ENCODE peak calls at places on chromosomes 6 and 20, in seven cellular contexts. E is epithelial cell of proximal tubule, U is left ventricle myocardium inferior, V is endothelial cell of umbilical vein, Y is cardiac fibroblast, L is chondrocyte, Z is A549. Q is an unnamed sample.

GRCh38 chr6:21457647-21458046 is 135.9 kb upstream of the SOX4 start:
- DNase-seq in E (no peak), V (no peak), U (no peak), Y (no peak), L (no peak), Z (no peak), Q (no peak)

GRCh38 chr20:40687384-40688128 is 1.5 kb downstream of the MAFB start:
- DNase-seq in V (peak), E (no peak), Y (peak), U (peak), Z (no peak), L (no peak), Q (peak)

GRCh38 chr6:75524322-75524972 is 30.8 kb upstream of the FILIP1 start:
- DNase-seq in E (peak), U (no peak), Y (peak), L (no peak), Z (peak), V (peak), Q (no peak)

GRCh38 chr6:138287144-138287955 is 69.1 kb upstream of the PBOV1 start:
- DNase-seq in E (no peak), U (no peak), Y (peak), Z (no peak), L (no peak), V (peak), Q (no peak)

GRCh38 chr6:169956580-169956979 is 205.2 kb downstream of the ERMARD start:
- DNase-seq in V (no peak), Z (no peak), L (peak), Y (no peak), E (no peak), U (no peak), Q (peak)

GRCh38 chr20:37990571-37991151 is 42.6 kb downstream of the TTI1 start:
- DNase-seq in E (no peak), V (peak), Z (peak), L (no peak), U (peak), Y (peak), Q (peak)

GRCh38 chr6:14123331-14124105 is 5.9 kb downstream of the CD83 start:
- DNase-seq in E (no peak), Z (no peak), V (no peak), L (no peak), U (no peak), Y (peak), Q (no peak)

GRCh38 chr20:2752631-2753455 is 47.6 kb downstream of the CPXM1 start:
- DNase-seq in U (no peak), V (peak), Z (peak), L (no peak), Y (peak), E (no peak), Q (peak)

GRCh38 chr20:31731321-31731717 is 7.8 kb upstream of the TPX2 start:
- DNase-seq in U (no peak), L (no peak), Y (no peak), Z (no peak), E (no peak), V (no peak), Q (no peak)

GRCh38 chr6:169034523-169035167 is 219.0 kb downstream of the THBS2 start:
- DNase-seq in L (no peak), E (no peak), V (no peak), Z (no peak), Y (peak), U (no peak), Q (peak)

GRCh38 chr6:28960846-28961500 is 37.2 kb upstream of the TRIM27 start:
- DNase-seq in Y (no peak), V (no peak), U (no peak), Z (no peak), E (no peak), L (no peak), Q (no peak)

GRCh38 chr20:51412333-51412761 is 130.2 kb downstream of the NFATC2 start:
- DNase-seq in E (no peak), Y (peak), Z (no peak), U (peak), V (peak), L (no peak), Q (peak)

GRCh38 chr20:14986026-14986655 is 648.7 kb upstream of the FLRT3 start:
- DNase-seq in V (peak), L (no peak), Y (no peak), Z (peak), U (no peak), E (peak), Q (peak)

GRCh38 chr20:49497217-49497560 is 14.7 kb upstream of the KCNB1 start:
- DNase-seq in E (no peak), U (no peak), Y (no peak), Z (no peak), L (no peak), V (no peak), Q (no peak)

GRCh38 chr6:75693534-75693933 is 55.5 kb upstream of the MYO6 start:
- DNase-seq in U (no peak), Y (peak), E (no peak), V (no peak), Z (no peak), L (no peak), Q (no peak)

GRCh38 chr20:34222208-34222607 is 19.0 kb upstream of the ASIP start:
- DNase-seq in U (no peak), E (peak), Y (peak), V (no peak), Z (no peak), L (no peak), Q (no peak)

GRCh38 chr6:44831002-44831610 is 443.6 kb downstream of the CDC5L start:
- DNase-seq in Y (peak), E (no peak), U (no peak), Z (no peak), V (no peak), L (no peak), Q (no peak)

GRCh38 chr6:149088361-149088760 is 229.2 kb upstream of the TAB2 start:
- DNase-seq in U (no peak), Y (no peak), L (no peak), E (no peak), Z (no peak), V (no peak), Q (no peak)

GRCh38 chr6:90286884-90287488 is 9.7 kb downstream of the BACH2 start:
- DNase-seq in U (no peak), L (no peak), E (no peak), V (peak), Z (peak), Y (peak), Q (no peak)

GRCh38 chr6:7769702-7770101 is 43.8 kb downstream of the BMP6 start:
- DNase-seq in V (peak), Y (peak), L (no peak), E (no peak), U (no peak), Z (peak), Q (no peak)

GRCh38 chr6:5518936-5519491 is 257.7 kb downstream of the FARS2 start:
- DNase-seq in U (no peak), Z (no peak), E (no peak), Y (no peak), L (no peak), V (no peak), Q (no peak)

GRCh38 chr6:167750956-167751358 is 75.8 kb upstream of the AFDN start:
- DNase-seq in Z (no peak), U (peak), L (peak), E (no peak), Y (no peak), V (no peak), Q (peak)

GRCh38 chr6:161117942-161118341 is 126.4 kb downstream of the MAP3K4 start:
- DNase-seq in E (no peak), Z (no peak), V (no peak), U (no peak), L (no peak), Y (no peak), Q (no peak)

GRCh38 chr20:37649635-37650244 is 44.1 kb upstream of the CTNNBL1 start:
- DNase-seq in Z (no peak), Y (no peak), U (no peak), L (no peak), E (no peak), V (no peak), Q (no peak)

GRCh38 chr6:37006793-37007339 is 1.4 kb downstream of the FGD2 start:
- DNase-seq in U (no peak), Z (no peak), Y (peak), E (no peak), V (no peak), L (no peak), Q (no peak)

GRCh38 chr20:35325385-35325784 is 33.2 kb upstream of the FAM83C start:
- DNase-seq in Y (no peak), V (no peak), Z (no peak), U (no peak), L (no peak), E (no peak), Q (no peak)

GRCh38 chr6:102068349-102068748 is 674.8 kb downstream of the GRIK2 start:
- DNase-seq in V (no peak), Y (no peak), E (no peak), U (no peak), Z (no peak), L (no peak), Q (no peak)

GRCh38 chr6:11433860-11434259 is 103.7 kb upstream of the TMEM170B start:
- DNase-seq in U (no peak), Z (no peak), V (no peak), L (no peak), Y (no peak), E (no peak), Q (no peak)

DNA sequence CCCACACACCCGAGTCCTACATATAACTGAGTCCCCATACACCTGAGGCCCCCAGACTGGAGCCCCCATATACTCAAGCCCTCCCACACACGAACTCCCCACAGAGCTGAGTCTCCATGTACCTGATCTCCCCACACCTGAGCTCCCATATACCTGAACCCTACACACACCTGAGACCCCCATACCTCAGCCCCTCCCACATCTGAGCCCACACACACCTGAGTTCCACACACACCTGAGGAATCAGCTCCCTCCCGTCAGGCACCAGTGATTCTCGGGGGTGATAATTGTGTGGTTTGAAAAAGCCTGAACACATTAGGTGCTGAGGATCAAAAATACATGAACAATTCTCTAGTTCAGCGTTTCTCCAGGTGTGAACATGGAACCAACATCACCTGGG is 15.4 kb downstream of the PFDN4 start:
- DNase-seq in V (no peak), Z (no peak), L (no peak), E (no peak), U (no peak), Y (no peak), Q (no peak)
- TF ChIP-seq CTCF in V (no peak), Z (no peak), L (no peak), E (no peak), U (no peak), Y (no peak), Q (no peak)

GRCh38 chr20:32978009-32978335 is 26.3 kb downstream of the SUN5 start:
- DNase-seq in Y (no peak), E (no peak), U (no peak), V (no peak), L (no peak), Z (no peak), Q (peak)

GRCh38 chr20:32979201-32979998 is 24.8 kb downstream of the SUN5 start:
- DNase-seq in Y (no peak), V (no peak), L (peak), U (no peak), Z (no peak), E (no peak), Q (no peak)

GRCh38 chr20:32982617-32983458 is 21.4 kb downstream of the SUN5 start:
- DNase-seq in V (no peak), Y (no peak), Z (no peak), U (peak), E (no peak), L (peak), Q (no peak)

GRCh38 chr20:32980990-32981389 is 23.2 kb downstream of the SUN5 start:
- DNase-seq in E (no peak), Z (no peak), L (peak), V (no peak), U (no peak), Y (no peak), Q (no peak)

DNA sequence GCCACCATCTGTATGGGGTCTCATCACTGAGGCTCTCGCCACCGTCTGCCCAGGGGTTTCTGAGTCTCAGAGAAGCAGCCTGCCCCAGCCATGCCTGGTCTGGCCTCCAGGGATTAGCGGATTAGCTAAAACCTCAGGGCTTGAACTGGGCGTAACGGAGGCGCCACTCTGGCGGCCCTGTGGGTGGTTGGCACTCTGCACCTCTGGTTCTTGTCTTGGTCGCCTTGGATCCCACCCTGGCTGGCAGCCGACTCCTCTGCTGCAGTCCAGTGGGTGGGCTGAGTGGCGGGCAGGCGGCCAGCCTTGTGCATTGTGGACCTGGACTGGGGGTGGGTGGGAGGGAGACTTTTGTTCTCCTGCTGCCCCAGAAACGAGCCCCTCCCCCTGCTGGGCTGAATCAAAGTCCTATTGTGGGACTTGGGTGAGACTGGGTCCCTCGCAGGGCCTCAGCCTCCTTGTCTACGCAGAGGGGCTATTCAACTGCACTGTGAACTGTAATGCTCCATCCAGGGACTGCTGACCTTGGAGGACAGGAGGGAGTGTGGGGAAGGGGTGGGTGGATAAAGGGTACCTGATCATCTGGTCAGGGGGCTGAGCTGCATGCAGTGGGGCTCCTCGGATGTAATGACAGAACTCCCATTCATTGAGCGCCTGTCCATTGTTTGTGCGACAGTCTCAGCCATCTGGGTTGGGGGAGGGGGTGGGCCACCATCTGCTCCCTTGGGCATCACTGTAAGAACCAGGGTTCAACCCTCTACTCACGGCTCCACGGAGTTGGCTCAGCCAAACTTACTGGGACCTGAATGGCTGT is 23.9 kb downstream of the SUN5 start:
- DNase-seq in Z (no peak), L (peak), Y (no peak), E (no peak), V (no peak), U (no peak), Q (no peak)
- TF ChIP-seq CTCF in Z (no peak), L (no peak), Y (no peak), E (no peak), V (no peak), U (no peak), Q (no peak)

GRCh38 chr6:63269470-63269869 is 50.3 kb downstream of the LGSN start:
- DNase-seq in Z (no peak), E (no peak), L (no peak), Y (no peak), U (no peak), V (no peak), Q (no peak)
- TF ChIP-seq CTCF in Z (no peak), E (no peak), L (no peak), Y (no peak), U (no peak), V (no peak), Q (no peak)

DNA sequence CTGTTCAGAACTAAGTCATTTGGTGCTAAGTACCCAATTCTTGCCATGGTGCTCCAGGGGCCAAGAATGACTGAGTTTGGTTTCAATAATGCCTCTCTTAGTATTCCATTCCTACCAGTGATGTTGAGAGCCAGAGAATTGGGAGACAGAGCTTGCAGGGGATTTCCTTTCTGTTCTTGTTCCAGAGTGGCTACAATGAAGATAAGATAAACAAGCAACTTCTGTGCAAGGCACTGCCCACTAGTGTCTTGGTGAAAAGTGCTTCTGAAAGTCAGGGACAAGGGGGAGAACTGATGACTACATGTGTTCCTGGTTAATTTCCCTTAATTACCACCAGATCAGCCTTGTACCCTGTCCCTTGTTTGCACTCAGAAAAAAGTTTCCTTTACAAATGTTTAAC is 421.6 kb downstream of the BCKDHB start:
- DNase-seq in V (no peak), L (no peak), E (no peak), Y (peak), U (no peak), Z (no peak), Q (no peak)
- TF ChIP-seq CTCF in V (no peak), L (no peak), E (no peak), Y (no peak), U (no peak), Z (no peak), Q (no peak)

DNA sequence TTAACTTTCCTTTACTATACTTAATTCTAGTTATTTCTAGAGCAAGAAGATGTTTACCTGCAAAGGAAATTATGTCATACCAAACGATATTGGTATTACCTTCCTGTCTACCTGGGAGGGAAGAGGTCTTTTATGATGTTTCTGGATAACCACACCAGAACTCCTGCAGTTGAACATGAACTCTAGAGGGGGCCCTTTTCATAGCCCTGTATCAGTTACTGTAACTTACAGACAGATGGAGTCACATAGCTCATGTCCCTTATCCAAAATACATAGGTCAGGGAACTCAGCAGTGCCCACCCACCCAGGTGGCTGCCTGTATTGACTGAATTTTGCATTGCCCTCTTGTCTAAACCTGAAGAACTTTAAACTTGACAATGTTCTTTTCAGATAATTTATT is 35.1 kb upstream of the MYL9 start:
- DNase-seq in V (peak), Z (peak), E (no peak), Y (peak), L (no peak), U (no peak), Q (no peak)
- TF ChIP-seq CTCF in V (no peak), Z (peak), E (peak), Y (peak), L (peak), U (peak), Q (no peak)

GRCh38 chr6:147103007-147103406 is 101.2 kb upstream of the STXBP5 start:
- DNase-seq in U (no peak), Z (no peak), L (no peak), Y (no peak), V (no peak), E (no peak), Q (no peak)

GRCh38 chr6:147106759-147107401 is 97.3 kb upstream of the STXBP5 start:
- DNase-seq in Y (peak), U (no peak), V (no peak), E (no peak), L (no peak), Z (no peak), Q (no peak)

GRCh38 chr6:147105786-147106185 is 98.4 kb upstream of the STXBP5 start:
- DNase-seq in L (no peak), U (no peak), E (no peak), V (no peak), Z (no peak), Y (no peak), Q (no peak)

GRCh38 chr6:147099974-147100373 is 104.2 kb upstream of the STXBP5 start:
- DNase-seq in L (no peak), Z (no peak), Y (peak), V (peak), U (no peak), E (no peak), Q (no peak)

DNA sequence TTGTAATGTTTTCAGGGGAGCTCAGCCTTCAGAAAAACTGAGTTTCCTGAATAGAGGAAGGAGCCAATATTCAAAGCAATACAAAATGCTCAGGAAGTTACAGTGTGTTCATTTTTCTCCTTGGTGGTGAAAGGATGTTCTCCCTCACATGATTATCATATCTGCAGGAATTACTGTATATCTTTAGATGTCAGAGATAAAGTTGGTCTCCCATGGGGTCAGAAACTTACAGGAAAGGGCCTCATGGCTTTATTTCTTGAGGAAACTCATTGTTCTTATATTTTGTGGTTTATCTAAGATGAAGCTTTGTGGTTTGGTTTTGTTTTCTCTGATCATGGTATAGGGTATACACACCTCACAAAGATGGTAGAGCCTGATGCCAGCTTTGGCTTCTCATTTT is 100.6 kb upstream of the STXBP5 start:
- DNase-seq in L (no peak), Z (no peak), V (no peak), Y (no peak), U (no peak), E (no peak), Q (no peak)
- TF ChIP-seq CTCF in L (no peak), Z (no peak), V (no peak), Y (no peak), U (no peak), E (no peak), Q (no peak)

GRCh38 chr6:128370072-128370471 is 150.3 kb downstream of the PTPRK start:
- DNase-seq in E (no peak), V (peak), Y (peak), Z (peak), U (no peak), L (no peak), Q (no peak)
- TF ChIP-seq CTCF in E (no peak), V (no peak), Y (no peak), Z (no peak), U (no peak), L (peak), Q (peak)

GRCh38 chr6:38239719-38240451 is 399.8 kb downstream of the BTBD9 start:
- DNase-seq in Y (peak), L (no peak), U (no peak), E (no peak), Z (no peak), V (peak), Q (no peak)

GRCh38 chr6:38234934-38235678 is 404.6 kb downstream of the BTBD9 start:
- DNase-seq in E (no peak), Y (no peak), L (no peak), U (no peak), Z (no peak), V (no peak), Q (no peak)

GRCh38 chr6:38233161-38233791 is 406.5 kb downstream of the BTBD9 start:
- DNase-seq in V (peak), L (no peak), E (no peak), Z (no peak), Y (peak), U (no peak), Q (no peak)

DNA sequence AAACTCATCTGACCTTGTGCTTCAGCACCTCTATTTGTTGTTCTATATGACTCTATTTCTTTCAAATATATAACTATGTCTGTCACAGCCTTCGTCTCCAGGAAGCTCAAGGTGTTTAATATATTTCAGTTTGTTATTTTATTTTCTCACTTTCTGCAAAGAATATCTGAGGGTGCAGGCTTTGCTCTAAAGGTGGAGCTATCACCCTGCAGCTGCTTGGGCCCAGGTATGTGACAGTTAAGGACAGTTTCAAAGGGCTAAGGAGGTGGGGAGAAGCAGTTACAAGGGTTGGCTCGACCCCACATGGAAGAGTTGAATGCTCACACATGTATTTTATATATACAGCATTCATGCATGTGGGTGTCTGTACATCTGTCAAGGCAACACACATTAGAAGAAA is 405.6 kb downstream of the BTBD9 start:
- DNase-seq in Z (no peak), U (no peak), V (no peak), E (no peak), L (no peak), Y (no peak), Q (no peak)
- TF ChIP-seq CTCF in Z (no peak), U (no peak), V (no peak), E (peak), L (no peak), Y (no peak), Q (no peak)

Q was measured in kidney.